ENCODE peak calls at places on chromosome 11, in four cellular contexts. I is ovary, F is breast epithelium, E is transverse colon. H is an unnamed sample.

GRCh38 chr11:45745065-45745811 is 59.7 kb upstream of the SLC35C1 start:
- DNase-seq in I (peak; percentile 84), F (no peak), E (no peak), H (peak; percentile 32)

GRCh38 chr11:67613960-67614715 is 7.4 kb downstream of the NDUFV1 start:
- DNase-seq in I (peak; percentile 69), F (peak; percentile 61), E (peak; percentile 77), H (no peak)

GRCh38 chr11:121282376-121282775 is 10.2 kb upstream of the SC5D start:
- DNase-seq in I (no peak), F (no peak), E (no peak), H (no peak)

GRCh38 chr11:120548682-120549209 is 37.2 kb downstream of the GRIK4 start:
- DNase-seq in I (no peak), F (no peak), E (no peak), H (no peak)

GRCh38 chr11:83156150-83156995 is 558 bp upstream of the PCF11 start:
- DNase-seq in I (peak; percentile 99), F (peak; percentile 100), E (peak; percentile 99), H (peak; percentile 98)

GRCh38 chr11:35274909-35275807 is 136.2 kb downstream of the CD44 start:
- DNase-seq in I (no peak), F (peak; percentile 82), E (peak; percentile 57), H (no peak)

GRCh38 chr11:46680815-46681214 is 19.6 kb downstream of the ARHGAP1 start:
- DNase-seq in I (no peak), F (no peak), E (no peak), H (no peak)

GRCh38 chr11:47010192-47010591 is 73.6 kb downstream of the CSTPP1 start:
- DNase-seq in I (no peak), F (no peak), E (no peak), H (no peak)

GRCh38 chr11:2790581-2790925 is 90.8 kb upstream of the KCNQ1OT1 start:
- DNase-seq in I (peak; percentile 16), F (peak; percentile 12), E (peak; percentile 6), H (no peak)

GRCh38 chr11:91850533-91851305 is 373.9 kb upstream of the FAT3 start:
- DNase-seq in I (no peak), F (no peak), E (no peak), H (no peak)

GRCh38 chr11:72048718-72049460 is 31.5 kb downstream of the NUMA1 start:
- DNase-seq in I (peak; percentile 49), F (no peak), E (no peak), H (no peak)

GRCh38 chr11:75563978-75564552 is 2.0 kb downstream of the SERPINH1 start:
- DNase-seq in I (peak; percentile 79), F (no peak), E (peak; percentile 44), H (no peak)
- TF ChIP-seq POLR2A in I (no peak), F (no peak), E (no peak), H (no peak)

DNA sequence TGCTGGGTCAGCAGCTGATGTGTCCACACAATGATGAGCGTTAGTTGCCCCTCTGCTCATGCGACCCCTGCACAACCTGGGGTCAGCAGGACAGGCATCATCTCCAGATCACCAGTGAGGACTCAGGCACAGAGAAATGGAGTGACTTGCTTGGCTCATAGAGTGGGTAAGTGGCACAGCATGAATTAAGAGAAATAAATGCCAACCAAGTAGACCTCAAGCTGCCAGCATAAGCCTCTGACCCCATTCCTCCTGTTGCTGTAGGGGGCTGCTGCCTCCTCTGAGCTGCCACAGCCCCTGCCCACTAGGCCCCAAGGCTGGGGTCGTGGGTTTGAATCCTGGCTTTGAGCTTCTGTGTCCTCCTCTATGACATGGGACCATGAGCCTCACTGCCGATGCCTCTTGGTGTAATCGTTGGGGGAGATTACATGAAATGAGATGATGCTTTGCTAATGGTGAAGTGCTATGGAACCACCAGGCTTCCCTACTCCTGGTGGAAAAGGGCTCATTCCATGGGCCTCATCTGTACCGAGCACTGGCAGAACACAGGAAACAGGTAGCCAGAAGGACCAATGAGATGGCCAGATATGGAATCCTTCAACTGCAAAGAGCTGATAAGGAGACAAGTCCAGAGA is 33.6 kb downstream of the LRRC32 start:
- DNase-seq in I (no peak), F (no peak), E (no peak), H (no peak)
- H3K27ac ChIP-seq in I (no peak overlapping the region), F (no peak overlapping the region), E (no peak overlapping the region), H (peak overlapping the region; percentile 61)

DNA sequence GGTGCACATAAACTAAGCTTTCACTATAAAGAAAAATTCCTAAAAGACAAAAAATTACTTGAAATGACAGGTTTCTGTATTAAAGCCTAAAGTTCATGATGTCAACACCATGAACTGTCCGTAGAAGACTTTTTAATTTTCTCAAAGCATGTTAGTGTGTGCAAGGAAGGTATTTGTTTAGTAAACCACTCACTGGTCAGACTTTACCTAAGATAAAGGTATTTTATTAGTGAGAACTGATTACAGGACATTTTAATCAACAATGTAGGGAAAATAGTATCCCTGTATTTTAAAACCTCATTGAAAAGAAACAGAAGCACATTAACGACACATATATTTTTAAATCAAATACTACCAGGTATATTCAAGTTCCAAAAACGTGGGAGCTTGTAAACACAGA is 2.9 kb downstream of the PICALM start:
- DNase-seq in I (no peak), F (no peak), E (no peak), H (no peak)
- H3K4me1 ChIP-seq in I (peaks cover 13% of the 10 kb centered on the region), F (no peaks in the 10 kb centered on the region), E (peaks cover 42% of the 10 kb centered on the region), H (peaks cover 65% of the 10 kb centered on the region)

DNA sequence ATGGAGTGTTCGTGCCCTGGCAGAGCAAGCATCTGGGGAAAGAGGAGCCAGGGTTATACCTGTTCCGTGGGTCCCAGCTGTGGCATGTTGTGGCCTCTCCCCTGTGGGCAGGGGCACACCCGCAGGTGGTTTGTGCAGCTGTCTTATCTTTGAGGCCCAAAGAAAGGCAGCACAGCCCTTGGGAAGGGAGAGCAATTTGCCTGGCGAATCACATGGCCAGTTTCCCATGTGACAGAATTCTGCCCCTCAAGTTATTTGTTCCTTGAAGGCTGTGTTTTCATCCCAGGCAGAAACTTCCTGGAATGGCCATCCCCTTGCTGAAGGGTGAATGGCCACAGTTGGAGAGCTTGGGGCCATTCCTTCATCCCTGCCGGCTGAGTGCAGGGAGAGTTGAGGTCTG is 16.4 kb upstream of the COX8A start:
- DNase-seq in I (no peak), F (no peak), E (no peak), H (no peak)
- TF ChIP-seq POLR2A in I (no peak), F (no peak), E (no peak), H (no peak)

GRCh38 chr11:117807482-117808272 is 10.7 kb upstream of the DSCAML1 start:
- DNase-seq in I (peak; percentile 79), F (peak; percentile 66), E (peak; percentile 84), H (peak; percentile 95)

GRCh38 chr11:117805048-117805447 is 8.0 kb upstream of the DSCAML1 start:
- DNase-seq in I (no peak), F (no peak), E (no peak), H (no peak)

GRCh38 chr11:117809236-117810055 is 12.4 kb upstream of the DSCAML1 start:
- DNase-seq in I (peak; percentile 51), F (peak; percentile 56), E (peak; percentile 78), H (peak; percentile 53)

GRCh38 chr11:117806906-117807305 is 9.9 kb upstream of the DSCAML1 start:
- DNase-seq in I (no peak), F (no peak), E (no peak), H (no peak)

DNA sequence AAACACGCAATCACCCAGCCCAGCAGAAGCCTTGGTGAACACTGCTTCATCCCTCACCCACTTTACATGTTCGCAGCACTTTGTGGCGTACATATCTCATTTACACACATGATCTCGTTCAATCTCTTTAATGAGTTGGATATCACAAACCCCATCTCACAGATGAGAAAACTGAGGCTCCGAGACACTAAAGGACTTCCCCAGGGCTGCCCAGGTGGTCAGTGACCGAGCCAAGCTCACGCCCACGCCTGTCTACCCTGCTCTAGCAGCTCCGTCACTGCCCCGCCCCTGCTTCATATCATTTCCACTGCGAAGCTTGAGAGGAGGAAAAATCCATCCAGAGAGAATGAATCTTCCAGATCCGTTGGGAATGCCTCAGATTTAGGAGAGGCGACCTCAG is 11.8 kb upstream of the DSCAML1 start:
- DNase-seq in I (peak; percentile 30), F (no peak), E (peak; percentile 53), H (no peak)
- H3K27ac ChIP-seq in I (no peak overlapping the region), F (no peak overlapping the region), E (peak overlapping the region; percentile 52), H (peak overlapping the region; percentile 45)

GRCh38 chr11:128575174-128575955 is 12.0 kb downstream of the ETS1 start:
- DNase-seq in I (no peak), F (no peak), E (no peak), H (no peak)
- H3K4me1 ChIP-seq in I (peaks cover 9% of the 10 kb centered on the region), F (no peaks in the 10 kb centered on the region), E (peaks cover 15% of the 10 kb centered on the region), H (peaks cover 27% of the 10 kb centered on the region)

DNA sequence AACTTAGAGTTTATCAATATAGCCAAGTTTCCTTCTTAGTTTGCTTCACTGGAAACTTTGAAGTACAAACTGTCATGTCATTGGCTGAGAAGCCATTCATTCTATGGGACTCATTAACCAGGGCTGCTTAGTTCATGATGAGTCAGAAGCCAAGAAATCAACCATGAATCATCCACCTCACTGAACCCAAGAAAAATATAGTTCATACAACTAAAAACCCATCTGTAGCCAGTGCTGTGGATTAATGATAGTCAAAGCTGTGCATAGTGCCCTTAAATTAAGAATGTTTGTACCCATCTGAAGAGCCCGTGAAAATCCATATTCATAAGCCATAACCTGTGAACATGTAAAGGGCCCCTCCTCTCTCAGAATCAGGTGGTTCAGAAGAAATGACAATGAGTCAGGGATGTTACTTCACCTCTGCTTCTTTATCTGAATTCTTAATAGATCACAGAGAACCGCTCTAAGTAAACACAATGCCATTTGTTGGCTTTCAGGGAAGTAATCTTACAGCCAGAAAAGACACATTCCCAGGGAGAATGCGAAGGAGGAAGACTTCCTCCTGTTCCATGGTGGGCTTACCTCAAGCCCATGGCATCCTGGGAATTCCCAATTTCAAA is 25.4 kb downstream of the MMP20 start:
- DNase-seq in I (no peak), F (no peak), E (no peak), H (no peak)
- TF ChIP-seq POLR2A in I (no peak), F (no peak), E (no peak), H (no peak)

GRCh38 chr11:103109818-103110388 is 677 bp downstream of the DYNC2H1 start:
- DNase-seq in I (peak; percentile 20), F (peak; percentile 21), E (no peak), H (no peak)
- H3K27ac ChIP-seq in I (peak overlapping the region; percentile 72), F (peak overlapping the region; percentile 83), E (peak overlapping the region; percentile 76), H (peak overlapping the region; percentile 85)

H was measured in tibial nerve.